ENCODE peak calls at places on chromosome 10, in seven cellular contexts. X is CD4-positive, alpha-beta memory T cell; M is CD8-positive, alpha-beta T cell; A is psoas muscle; P is cardiac muscle cell; E is PC-9; J is CD8-positive, alpha-beta memory T cell. K is an unnamed sample.
A peak's percentile ranks its signal among the peaks of the same experiment; 100 is the strongest.

GRCh38 chr10:34413214-34413613 is 401.9 kb downstream of the PARD3 start:
- DNase-seq in P (no peak), E (no peak), X (no peak), A (no peak), J (no peak), M (no peak), K (no peak)

GRCh38 chr10:6054884-6055283 is 7.3 kb downstream of the IL2RA start:
- DNase-seq in P (no peak), X (no peak), M (no peak), J (no peak), E (no peak), A (no peak), K (peak; percentile 4)

GRCh38 chr10:52541082-52541481 is 227.0 kb downstream of the DKK1 start:
- DNase-seq in E (no peak), X (no peak), A (no peak), J (no peak), P (no peak), M (no peak), K (no peak)

GRCh38 chr10:131743190-131744151 is 157.3 kb upstream of the PPP2R2D start:
- DNase-seq in M (no peak), P (no peak), E (no peak), X (no peak), A (no peak), J (no peak), K (peak; percentile 62)

GRCh38 chr10:110413049-110413783 is 84.5 kb upstream of the DUSP5 start:
- DNase-seq in P (no peak), X (no peak), J (no peak), A (no peak), M (no peak), E (no peak), K (no peak)

GRCh38 chr10:125881192-125881591 is at the start of gene DHX32:
- DNase-seq in J (no peak), E (no peak), X (no peak), P (peak; percentile 50), A (no peak), M (no peak), K (peak; percentile 88)

GRCh38 chr10:110387983-110388681 is 83.4 kb upstream of the SMNDC1 start:
- DNase-seq in E (no peak), J (no peak), P (no peak), X (peak; percentile 1), M (no peak), A (no peak), K (no peak)

GRCh38 chr10:68327889-68328786 is 3.7 kb upstream of the HNRNPH3 start:
- DNase-seq in A (no peak), J (no peak), P (no peak), M (no peak), E (no peak), X (no peak), K (no peak)

GRCh38 chr10:73920084-73920483 is 9.2 kb downstream of the PLAU start:
- DNase-seq in P (no peak), A (peak; percentile 68), E (no peak), J (no peak), X (no peak), M (no peak), K (no peak)

GRCh38 chr10:101121661-101122045 is 9.4 kb upstream of the TLX1 start:
- DNase-seq in M (no peak), A (no peak), X (no peak), E (no peak), J (no peak), P (no peak), K (peak; percentile 54)
- H3K27me3 ChIP-seq in M (peaks cover 41% of the 10 kb centered on the region), A (peaks cover 44% of the 10 kb centered on the region), X (peaks cover 42% of the 10 kb centered on the region), E (peaks cover 63% of the 10 kb centered on the region), J (peaks cover 44% of the 10 kb centered on the region), P (peaks cover 100% of the 10 kb centered on the region), K (peaks cover 100% of the 10 kb centered on the region)

GRCh38 chr10:114519756-114520288 is 115.5 kb upstream of the AFAP1L2 start:
- DNase-seq in X (no peak), P (no peak), A (no peak), J (no peak), M (no peak), E (no peak), K (no peak)

GRCh38 chr10:114521250-114521649 is 116.9 kb upstream of the AFAP1L2 start:
- DNase-seq in E (no peak), J (no peak), X (no peak), A (no peak), M (no peak), P (no peak), K (no peak)

GRCh38 chr10:114518401-114519305 is 114.4 kb upstream of the AFAP1L2 start:
- DNase-seq in P (no peak), J (no peak), A (no peak), X (no peak), E (peak; percentile 66), M (no peak), K (no peak)

GRCh38 chr10:114519306-114519669 is 115.0 kb upstream of the AFAP1L2 start:
- DNase-seq in M (no peak), X (no peak), A (peak; percentile 33), J (no peak), E (peak; percentile 88), P (no peak), K (no peak)

DNA sequence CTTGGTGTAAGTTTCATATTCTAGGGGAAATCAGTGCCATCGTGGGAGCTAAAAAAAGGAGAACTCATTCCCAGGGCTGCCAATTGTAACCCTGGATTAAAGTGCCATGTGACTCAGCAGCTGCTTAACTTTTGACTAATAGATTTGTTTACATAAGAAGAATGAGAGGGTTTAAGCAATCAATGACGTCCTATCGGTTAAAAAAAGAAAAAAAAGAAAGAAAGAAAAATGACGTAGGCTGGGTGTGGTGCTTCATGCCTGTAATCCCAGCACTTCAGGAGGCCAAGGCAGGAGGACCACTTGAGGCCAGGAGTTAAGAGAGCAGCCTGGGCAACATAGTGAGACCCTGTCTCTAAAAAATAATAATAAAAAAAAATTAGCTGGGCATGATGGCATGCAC is 116.2 kb upstream of the AFAP1L2 start:
- DNase-seq in J (no peak), P (no peak), X (no peak), M (no peak), A (no peak), E (peak; percentile 92), K (no peak)
- H3K27ac ChIP-seq in J (no peak overlapping the region), P (peak overlapping the region; percentile 48), X (no peak overlapping the region), M (peak overlapping the region; percentile 93), A (no peak overlapping the region), E (peak overlapping the region; percentile 93), K (no peak overlapping the region)

DNA sequence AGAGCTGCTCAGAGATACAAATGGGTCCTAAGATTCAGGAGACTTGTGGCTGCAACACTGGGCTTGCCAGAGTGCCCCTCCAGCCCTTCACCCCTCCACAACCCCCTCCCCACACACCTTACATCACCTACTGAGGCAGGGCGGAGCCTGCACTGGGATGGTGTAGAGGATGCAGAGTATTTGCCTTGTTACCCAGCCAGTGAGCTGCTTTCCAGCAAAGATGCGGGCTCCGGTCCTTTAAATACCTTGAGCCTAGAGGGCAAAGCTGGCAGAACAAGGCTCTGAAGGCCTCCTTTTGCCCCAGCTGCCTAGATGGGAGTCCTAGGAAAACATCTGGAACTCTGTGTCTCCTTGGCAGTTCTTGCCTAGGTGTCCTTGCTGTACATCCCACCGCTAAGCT is 34.6 kb downstream of the KAZALD1 start:
- DNase-seq in M (no peak), J (no peak), P (no peak), X (no peak), A (no peak), E (no peak), K (peak; percentile 53)
- H3K27me3 ChIP-seq in M (peaks cover 11% of the 10 kb centered on the region), J (no peaks in the 10 kb centered on the region), P (peaks cover 33% of the 10 kb centered on the region), X (no peaks in the 10 kb centered on the region), A (peaks cover 13% of the 10 kb centered on the region), E (peaks cover 45% of the 10 kb centered on the region), K (peaks cover 47% of the 10 kb centered on the region)

GRCh38 chr10:113895018-113895417 is 40.6 kb downstream of the NHLRC2 start:
- DNase-seq in J (no peak), P (no peak), X (no peak), A (no peak), M (no peak), E (peak; percentile 66), K (no peak)

GRCh38 chr10:113894581-113894980 is 40.1 kb downstream of the NHLRC2 start:
- DNase-seq in A (no peak), E (no peak), J (no peak), M (no peak), P (no peak), X (no peak), K (no peak)

GRCh38 chr10:113905756-113906155 is 51.3 kb downstream of the NHLRC2 start:
- DNase-seq in X (no peak), E (no peak), M (no peak), J (no peak), A (no peak), P (no peak), K (no peak)

GRCh38 chr10:113897693-113898618 is 43.5 kb downstream of the NHLRC2 start:
- DNase-seq in E (no peak), J (no peak), P (peak; percentile 57), M (no peak), X (no peak), A (no peak), K (no peak)

DNA sequence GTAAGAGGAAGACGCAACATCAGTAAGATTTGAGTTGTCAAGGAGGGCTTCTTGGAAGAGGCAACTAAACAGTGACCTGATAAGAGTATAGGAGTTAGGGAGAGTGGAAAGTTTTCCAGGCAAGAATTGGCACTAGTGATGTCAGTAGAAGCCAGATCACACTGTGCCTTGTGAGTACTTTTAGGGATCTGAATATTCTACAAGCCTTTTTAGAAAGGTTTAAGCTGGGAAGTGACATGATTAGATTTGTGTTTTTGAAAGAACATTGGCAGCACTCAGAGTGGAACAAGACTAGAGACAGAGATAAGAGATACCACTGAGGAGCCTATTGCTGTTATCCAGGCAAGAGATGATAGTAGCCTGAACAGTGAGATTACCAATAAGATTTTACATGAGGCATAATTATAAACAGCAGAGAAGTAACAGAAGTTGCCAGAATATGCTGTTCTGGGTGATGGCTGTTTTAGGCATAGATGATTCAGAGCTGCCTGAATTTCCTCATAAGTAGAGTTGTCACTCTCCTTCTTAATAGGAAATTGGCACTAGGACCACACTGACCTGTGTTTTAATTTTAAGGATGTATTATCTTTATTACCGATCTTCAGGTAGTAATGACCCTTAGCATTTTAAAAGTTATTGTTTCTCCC is 45.6 kb downstream of the NHLRC2 start:
- DNase-seq in P (no peak), E (no peak), X (no peak), A (no peak), J (no peak), M (no peak), K (no peak)
- H3K27ac ChIP-seq in P (peak overlapping the region; percentile 71), E (no peak overlapping the region), X (no peak overlapping the region), A (no peak overlapping the region), J (no peak overlapping the region), M (no peak overlapping the region), K (no peak overlapping the region)

GRCh38 chr10:62724465-62724864 is 80.1 kb upstream of the ADO start:
- DNase-seq in J (no peak), X (no peak), A (no peak), E (no peak), M (no peak), P (no peak), K (no peak)

GRCh38 chr10:62728479-62728878 is 76.0 kb upstream of the ADO start:
- DNase-seq in X (no peak), P (no peak), A (no peak), J (no peak), E (no peak), M (no peak), K (no peak)

GRCh38 chr10:62726142-62726541 is 78.4 kb upstream of the ADO start:
- DNase-seq in P (no peak), X (no peak), M (no peak), E (no peak), J (no peak), A (no peak), K (no peak)

GRCh38 chr10:62726638-62727037 is 77.9 kb upstream of the ADO start:
- DNase-seq in M (no peak), J (no peak), X (no peak), P (no peak), A (no peak), E (no peak), K (no peak)

GRCh38 chr10:62727935-62728334 is 76.6 kb upstream of the ADO start:
- DNase-seq in J (no peak), X (no peak), A (no peak), E (no peak), M (no peak), P (no peak), K (no peak)
- H3K27me3 ChIP-seq in J (no peaks in the 10 kb centered on the region), X (no peaks in the 10 kb centered on the region), A (no peaks in the 10 kb centered on the region), E (no peaks in the 10 kb centered on the region), M (no peaks in the 10 kb centered on the region), P (no peaks in the 10 kb centered on the region), K (peaks cover 80% of the 10 kb centered on the region)